ENCODE peak calls at places on chromosome 6, in ten cellular contexts. U, X, A, Y, H, V, O, W, I and F are unnamed samples.

GRCh38 chr6:83767033-83767432 is 58.1 kb upstream of the SNAP91 start:
- DNase-seq in H (no peak), W (no peak), U (no peak), O (no peak), V (no peak), A (no peak), I (no peak), Y (no peak), X (no peak), F (no peak)

GRCh38 chr6:8110725-8111124 is 8.4 kb upstream of the EEF1E1 start:
- DNase-seq in W (no peak), O (no peak), A (no peak), Y (no peak), U (no peak), I (no peak), V (no peak), H (no peak), X (no peak), F (no peak)

GRCh38 chr6:112311950-112312547 is 35.1 kb upstream of the RFPL4B start:
- DNase-seq in H (peak), Y (no peak), W (peak), A (no peak), X (no peak), O (no peak), I (no peak), V (no peak), U (no peak), F (no peak)

GRCh38 chr6:44217332-44218143 is 812 bp downstream of the MYMX start:
- DNase-seq in W (no peak), X (no peak), H (no peak), U (no peak), V (peak), A (peak), I (no peak), O (no peak), Y (no peak), F (no peak)

GRCh38 chr6:136887899-136888298 is 34.2 kb upstream of the SLC35D3 start:
- DNase-seq in Y (no peak), H (no peak), I (no peak), U (no peak), A (no peak), O (no peak), W (no peak), V (no peak), X (no peak), F (no peak)

GRCh38 chr6:144898052-144898689 is 613.0 kb downstream of the UTRN start:
- DNase-seq in H (no peak), V (no peak), Y (peak), U (peak), O (no peak), W (peak), X (no peak), A (no peak), I (no peak), F (no peak)

GRCh38 chr6:16355699-16356481 is 117.5 kb downstream of the GMPR start:
- DNase-seq in H (no peak), W (peak), X (no peak), Y (peak), A (no peak), I (no peak), V (no peak), U (no peak), O (no peak), F (no peak)

GRCh38 chr6:128057541-128058335 is 156.9 kb upstream of the THEMIS start:
- DNase-seq in X (no peak), U (no peak), H (no peak), W (no peak), O (no peak), V (no peak), A (no peak), Y (no peak), I (no peak), F (no peak)

GRCh38 chr6:158474961-158475343 is 84.9 kb upstream of the TMEM181 start:
- DNase-seq in X (no peak), Y (peak), A (no peak), W (peak), O (no peak), V (no peak), I (no peak), H (no peak), U (peak), F (no peak)

GRCh38 chr6:25124216-25124615 is 155.0 kb upstream of the CARMIL1 start:
- DNase-seq in H (no peak), U (no peak), X (no peak), W (no peak), O (no peak), Y (no peak), I (no peak), V (no peak), A (no peak), F (no peak)

GRCh38 chr6:3386374-3386857 is 70.4 kb downstream of the SLC22A23 start:
- DNase-seq in Y (no peak), U (no peak), I (no peak), H (no peak), A (no peak), W (no peak), X (no peak), V (peak), O (peak), F (no peak)

GRCh38 chr6:145367149-145367548 is 368.2 kb downstream of the EPM2A start:
- DNase-seq in V (no peak), O (no peak), X (no peak), W (no peak), A (no peak), I (no peak), U (no peak), H (no peak), Y (no peak), F (no peak)

GRCh38 chr6:1393641-1394283 is 4.4 kb downstream of the FOXF2 start:
- DNase-seq in Y (no peak), W (no peak), X (no peak), V (no peak), H (no peak), O (peak), A (no peak), I (no peak), U (no peak), F (no peak)

GRCh38 chr6:137699036-137699683 is 167.9 kb upstream of the TNFAIP3 start:
- DNase-seq in H (no peak), I (no peak), W (peak), X (no peak), U (no peak), V (no peak), Y (no peak), A (no peak), O (no peak), F (no peak)

GRCh38 chr6:80962382-80962781 is 790.1 kb downstream of the TENT5A start:
- DNase-seq in Y (no peak), I (no peak), V (no peak), X (no peak), U (no peak), W (no peak), H (no peak), A (no peak), O (no peak), F (no peak)

GRCh38 chr6:11621119-11621518 is 83.6 kb downstream of the TMEM170B start:
- DNase-seq in A (no peak), W (no peak), H (no peak), U (no peak), Y (no peak), V (no peak), X (no peak), O (no peak), I (no peak), F (no peak)

GRCh38 chr6:166654573-166654972 is 27.5 kb upstream of the RPS6KA2 start:
- DNase-seq in H (no peak), X (no peak), I (no peak), V (no peak), U (no peak), O (no peak), W (no peak), Y (no peak), A (no peak), F (no peak)

GRCh38 chr6:7542065-7542877 is 800 bp downstream of the DSP start:
- DNase-seq in H (no peak), Y (peak), V (no peak), X (no peak), A (peak), I (no peak), W (peak), O (no peak), U (no peak), F (no peak)

GRCh38 chr6:137849076-137849708 is 17.9 kb upstream of the TNFAIP3 start:
- DNase-seq in W (no peak), O (no peak), V (no peak), A (no peak), I (no peak), Y (no peak), X (no peak), U (no peak), H (no peak), F (no peak)

GRCh38 chr6:136066005-136066404 is 184.1 kb downstream of the MTFR2 start:
- DNase-seq in X (no peak), A (no peak), H (no peak), U (no peak), Y (no peak), V (no peak), W (no peak), O (no peak), I (no peak), F (no peak)

GRCh38 chr6:136466789-136467585 is 83.2 kb downstream of the MAP7 start:
- DNase-seq in W (no peak), V (no peak), A (no peak), I (no peak), H (no peak), O (no peak), Y (no peak), U (no peak), X (no peak), F (no peak)

GRCh38 chr6:1001655-1002349 is 308.9 kb upstream of the EXOC2 start:
- DNase-seq in Y (no peak), X (no peak), H (no peak), A (no peak), U (no peak), O (no peak), W (no peak), V (no peak), I (no peak), F (no peak)

GRCh38 chr6:46749731-46750130 is 3.0 kb downstream of the ANKRD66 start:
- DNase-seq in X (no peak), I (no peak), H (no peak), V (no peak), A (no peak), Y (no peak), W (no peak), O (no peak), U (no peak), F (no peak)

GRCh38 chr6:84268781-84269180 is 41.3 kb upstream of the CEP162 start:
- DNase-seq in X (no peak), A (no peak), H (no peak), O (no peak), I (no peak), U (no peak), W (no peak), V (no peak), Y (no peak), F (no peak)

GRCh38 chr6:56372621-56373020 is 125.2 kb upstream of the COL21A1 start:
- DNase-seq in A (no peak), H (no peak), V (no peak), Y (no peak), W (no peak), X (no peak), O (no peak), I (no peak), U (no peak), F (no peak)

GRCh38 chr6:150006961-150007464 is 18.3 kb downstream of the RAET1L start:
- DNase-seq in W (peak), X (no peak), I (no peak), U (no peak), O (no peak), H (peak), A (no peak), Y (no peak), V (no peak), F (no peak)

GRCh38 chr6:42988486-42989020 is 4.2 kb downstream of the PPP2R5D start:
- DNase-seq in H (no peak), W (peak), X (no peak), I (no peak), U (no peak), O (no peak), Y (no peak), A (no peak), V (no peak), F (no peak)

GRCh38 chr6:18141805-18142590 is 12.9 kb downstream of the TPMT start:
- DNase-seq in U (no peak), H (no peak), V (no peak), O (no peak), X (no peak), A (no peak), W (no peak), Y (no peak), I (no peak), F (no peak)

GRCh38 chr6:121510568-121511177 is 75.2 kb downstream of the GJA1 start:
- DNase-seq in W (peak), I (no peak), U (no peak), X (no peak), Y (no peak), H (no peak), A (no peak), O (no peak), V (no peak), F (no peak)

GRCh38 chr6:166862287-166862977 is 93.9 kb downstream of the RNASET2 start:
- DNase-seq in V (no peak), A (peak), O (no peak), Y (no peak), I (no peak), X (no peak), H (no peak), W (no peak), U (no peak), F (no peak)

GRCh38 chr6:25913741-25914140 is 16.8 kb downstream of the SLC17A2 start:
- DNase-seq in U (no peak), X (no peak), Y (no peak), W (no peak), H (no peak), A (no peak), O (no peak), V (no peak), I (no peak), F (no peak)

GRCh38 chr6:164210323-164210722 is 795.8 kb downstream of the QKI start:
- DNase-seq in U (no peak), V (no peak), I (no peak), A (no peak), X (no peak), W (no peak), Y (no peak), H (no peak), O (no peak), F (no peak)

GRCh38 chr6:139137716-139138115 is 2.8 kb downstream of the HECA start:
- DNase-seq in Y (no peak), H (no peak), W (no peak), V (no peak), I (no peak), U (no peak), O (no peak), A (no peak), X (no peak), F (no peak)

GRCh38 chr6:57138026-57138425 is 34.1 kb upstream of the BAG2 start:
- DNase-seq in V (no peak), A (no peak), Y (no peak), O (no peak), X (no peak), H (no peak), U (no peak), I (no peak), W (no peak), F (no peak)

GRCh38 chr6:165695736-165696515 is 32.9 kb upstream of the PDE10A start:
- DNase-seq in Y (no peak), W (no peak), A (no peak), H (no peak), I (no peak), V (no peak), U (no peak), O (no peak), X (no peak), F (no peak)

GRCh38 chr6:30964075-30964474 is 19.4 kb upstream of the MUC21 start:
- DNase-seq in H (no peak), V (no peak), I (no peak), X (no peak), A (no peak), O (no peak), U (no peak), Y (no peak), W (no peak), F (no peak)

GRCh38 chr6:132683543-132683942 is 24.6 kb upstream of the TAAR1 start:
- DNase-seq in A (no peak), U (no peak), V (no peak), X (no peak), H (no peak), O (no peak), W (peak), Y (peak), I (no peak), F (no peak)
- H3K27ac ChIP-seq in A (no peak), U (no peak), V (no peak), X (no peak), H (no peak), O (no peak), W (peak), Y (no peak), I (no peak), F (no peak)

DNA sequence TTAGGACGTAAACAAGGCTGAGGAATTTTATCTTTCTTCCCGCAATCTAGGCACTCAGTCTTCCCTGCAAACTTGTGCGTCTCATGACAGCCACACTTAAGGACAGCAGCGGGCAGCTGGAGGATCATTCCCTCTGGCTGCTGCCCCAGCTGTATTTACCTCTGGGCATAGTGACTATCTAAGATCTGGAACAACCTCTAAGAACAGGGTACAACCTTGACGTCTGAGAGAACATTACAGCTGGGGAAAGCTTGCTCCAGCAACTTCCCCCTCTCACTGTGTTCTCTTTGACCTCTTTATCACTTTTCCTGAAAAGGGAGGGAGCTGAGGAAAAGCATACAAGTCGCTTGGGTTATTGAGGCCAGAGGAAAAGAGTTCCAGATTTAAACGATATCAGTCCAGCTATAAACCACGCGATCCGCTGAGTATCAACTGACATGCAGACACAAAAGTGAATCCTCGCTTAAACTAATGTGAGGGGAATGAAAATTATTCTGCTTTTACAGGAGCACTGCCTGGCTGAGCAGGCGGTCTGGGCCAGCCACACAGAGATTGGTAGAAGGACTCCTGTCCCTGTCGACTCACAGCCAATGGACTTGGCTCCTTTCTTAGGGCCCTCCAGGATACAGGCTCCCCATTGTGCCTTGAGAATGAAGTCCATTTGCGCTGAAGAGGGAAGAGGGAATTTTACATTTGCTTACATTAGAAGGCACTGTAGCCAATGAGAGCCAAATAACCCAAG is 153.3 kb downstream of the QRSL1 start:
- DNase-seq in Y (no peak), A (peak), O (no peak), U (no peak), H (no peak), W (no peak), V (no peak), X (no peak), I (no peak), F (no peak)
- H3K27ac ChIP-seq in Y (peak), A (peak), O (no peak), U (no peak), H (no peak), W (peak), V (no peak), X (no peak), I (no peak), F (peak)

DNA sequence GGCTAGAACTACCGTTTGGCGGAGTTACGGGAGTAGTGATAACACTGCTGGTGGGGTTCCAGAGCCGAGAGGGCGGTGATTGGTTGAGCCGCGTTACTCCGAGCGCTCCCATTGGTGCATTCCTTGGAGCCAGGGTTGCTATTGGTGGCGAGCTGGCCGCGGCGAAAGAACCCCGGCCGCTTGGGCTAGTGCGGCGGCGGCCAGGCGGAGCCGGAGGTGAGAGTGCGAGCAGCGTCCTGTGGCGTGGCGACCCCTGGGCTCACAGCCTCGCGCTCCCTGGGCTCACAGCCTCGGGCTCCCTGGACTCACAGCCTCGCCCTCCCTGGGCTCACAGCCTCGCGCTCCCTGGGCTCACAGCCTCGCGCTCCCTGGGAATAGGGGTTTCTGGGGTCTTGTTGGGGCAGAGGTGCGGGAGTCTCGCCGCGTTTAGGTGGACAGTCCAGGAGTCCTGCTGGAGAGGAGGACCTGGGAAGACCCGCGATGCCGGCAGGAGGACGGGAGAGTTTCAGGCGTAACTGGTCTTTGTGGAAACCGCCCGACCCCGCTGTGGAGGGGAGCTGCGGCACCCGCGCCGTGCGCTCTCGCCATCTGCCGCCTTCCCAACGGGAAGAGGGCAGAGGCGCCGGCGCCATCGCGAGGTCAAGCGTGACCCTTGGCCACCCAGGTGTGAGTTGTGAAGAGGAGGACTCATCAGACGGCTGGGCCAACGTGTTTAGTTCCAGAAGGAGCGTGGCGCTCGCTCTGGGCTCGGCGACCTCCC is 12.2 kb downstream of the PRDM13 start:
- DNase-seq in U (no peak), W (no peak), O (no peak), I (no peak), H (no peak), X (no peak), A (peak), V (no peak), Y (no peak), F (no peak)
- H3K27ac ChIP-seq in U (no peak), W (no peak), O (no peak), I (no peak), H (no peak), X (no peak), A (no peak), V (no peak), Y (no peak), F (no peak)

DNA sequence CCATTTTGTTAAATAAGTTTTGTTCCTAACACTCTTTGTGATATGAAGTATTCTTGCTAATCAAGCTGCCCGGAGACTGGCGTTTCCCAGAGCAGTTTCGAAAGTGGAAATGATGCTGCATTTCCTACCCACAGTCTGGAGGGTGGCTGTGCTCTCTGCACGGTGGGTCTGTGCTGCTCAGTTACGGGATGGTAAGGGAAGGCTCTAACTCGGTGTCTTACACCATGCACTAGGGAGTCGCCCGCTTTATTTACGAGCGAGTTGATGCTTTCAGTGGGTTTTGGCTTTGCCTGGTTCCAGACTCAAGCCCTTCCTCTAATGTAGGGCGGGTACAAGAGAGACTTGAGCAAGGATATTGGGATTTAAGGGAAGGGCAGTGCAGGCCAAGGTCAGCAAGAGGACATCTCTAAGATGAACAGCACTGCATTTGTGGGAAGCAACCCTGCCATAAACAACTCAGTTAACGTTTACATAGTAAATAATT is 180.1 kb upstream of the AKAP12 start:
- DNase-seq in A (no peak), W (no peak), V (no peak), O (no peak), U (no peak), H (no peak), Y (no peak), X (no peak), I (no peak), F (no peak)
- H3K27ac ChIP-seq in A (no peak), W (peak), V (peak), O (no peak), U (peak), H (no peak), Y (peak), X (no peak), I (peak), F (peak)

DNA sequence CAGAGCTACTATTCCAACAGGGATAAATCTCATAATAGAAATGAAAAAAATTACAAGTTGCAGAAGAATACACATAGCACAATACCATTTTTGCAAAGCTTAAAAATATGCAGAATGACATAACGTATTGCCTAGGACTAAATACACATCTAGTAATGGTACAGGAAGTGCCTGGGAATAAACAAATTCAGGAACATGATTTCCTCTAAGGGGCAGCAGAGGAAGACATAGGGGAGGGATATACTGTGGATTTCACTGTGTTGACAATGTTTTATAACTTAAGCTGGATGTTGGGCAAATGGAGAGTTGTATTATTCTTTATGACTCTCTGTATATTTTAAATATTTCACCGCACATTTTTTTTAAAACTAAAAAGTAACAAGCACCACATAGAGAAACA is 5.5 kb upstream of the GLO1 start:
- DNase-seq in I (no peak), H (no peak), X (no peak), O (no peak), U (no peak), A (no peak), V (no peak), Y (no peak), W (no peak), F (no peak)
- H3K27ac ChIP-seq in I (no peak), H (no peak), X (no peak), O (no peak), U (no peak), A (no peak), V (no peak), Y (no peak), W (no peak), F (no peak)